ENCODE peak calls at places on chromosomes 1 and 21, in nine cellular contexts. D is GM23248; Y is CD8-positive, alpha-beta T cell; I is PC-3; J is tibial nerve; U is right cardiac atrium; O is IMR-90; Z is cardiac muscle cell; H is kidney. G is an unnamed sample. For H3K4me1, the result is how much of the 10 kb centered on the place peaks cover.

GRCh38 chr21:35190201-35190701 is 141.1 kb upstream of the RUNX1 start:
- DNase-seq in H (no peak), J (no peak), I (peak), Z (no peak), U (no peak), D (peak), Y (no peak), O (peak), G (no peak)

GRCh38 chr21:36747815-36748381 is 49.0 kb downstream of the SIM2 start:
- DNase-seq in Y (no peak), U (peak), Z (peak), O (peak), I (no peak), J (no peak), H (no peak), D (peak), G (no peak)

GRCh38 chr1:51058863-51059262 is 43.2 kb upstream of the C1orf185 start:
- DNase-seq in H (no peak), D (peak), O (peak), Y (no peak), U (no peak), I (peak), Z (peak), J (no peak), G (no peak)

GRCh38 chr1:205074513-205074912 is 9.7 kb downstream of the TMEM81 start:
- DNase-seq in O (peak), D (no peak), I (no peak), J (no peak), Y (no peak), Z (no peak), U (no peak), H (no peak), G (peak)

GRCh38 chr1:15354580-15354965 is 55.1 kb upstream of the EFHD2 start:
- DNase-seq in J (no peak), U (no peak), D (peak), I (peak), Z (peak), O (peak), H (peak), Y (no peak), G (no peak)

GRCh38 chr1:84570436-84571149 is 3.6 kb downstream of the CTBS start:
- DNase-seq in I (peak), J (no peak), Y (no peak), D (peak), Z (peak), O (peak), U (no peak), H (no peak), G (no peak)

GRCh38 chr21:41571938-41572510 is 64.1 kb upstream of the TMPRSS2 start:
- DNase-seq in H (no peak), J (no peak), I (peak), U (no peak), Y (no peak), D (no peak), O (no peak), Z (no peak), G (no peak)

GRCh38 chr1:231279683-231280082 is 38.7 kb downstream of the GNPAT start:
- DNase-seq in U (no peak), O (no peak), H (no peak), D (no peak), I (no peak), Z (peak), Y (no peak), J (no peak), G (no peak)

GRCh38 chr1:163509126-163509525 is 187.4 kb downstream of the NUF2 start:
- DNase-seq in O (no peak), Y (no peak), Z (no peak), D (peak), I (peak), H (no peak), U (no peak), J (no peak), G (no peak)

GRCh38 chr21:46605759-46606426 is 1.0 kb upstream of the S100B start:
- DNase-seq in Y (peak), H (peak), Z (no peak), J (no peak), U (peak), O (no peak), I (no peak), D (no peak), G (no peak)

GRCh38 chr1:193083365-193084088 is 21.7 kb downstream of the GLRX2 start:
- DNase-seq in I (no peak), Z (no peak), H (no peak), U (no peak), D (no peak), J (no peak), Y (no peak), O (no peak), G (no peak)
- H3K4me3 ChIP-seq in I (no peak), Z (no peak), H (no peak), U (no peak), D (no peak), J (no peak), Y (no peak), O (no peak), G (no peak)

DNA sequence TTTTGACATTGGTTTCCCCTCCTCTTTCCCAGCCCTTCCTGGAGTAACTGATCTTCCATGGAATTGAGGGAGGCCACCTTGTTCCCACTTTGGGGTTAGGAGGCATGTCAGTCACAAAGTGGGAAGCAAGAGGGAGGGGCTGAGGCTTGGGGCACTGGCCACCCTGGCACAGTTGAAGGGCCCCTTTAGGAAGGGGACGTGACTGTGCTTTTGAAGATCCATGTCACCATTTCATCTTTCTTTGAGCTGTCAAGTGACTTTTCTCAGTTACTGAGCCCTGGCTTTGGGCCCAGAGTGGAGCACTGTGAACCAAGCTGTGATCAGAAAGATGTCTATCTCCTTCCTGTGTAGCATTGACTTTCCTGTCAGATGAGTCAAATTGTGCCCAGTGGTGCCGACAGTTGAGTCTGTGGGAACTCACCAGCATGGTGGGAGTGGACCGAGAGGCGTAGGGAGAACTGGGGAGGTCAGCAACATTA is 38.5 kb upstream of the TDRD10 start:
- DNase-seq in Y (peak), H (no peak), J (no peak), U (no peak), O (no peak), D (peak), Z (no peak), I (peak), G (peak)
- H3K4me1 ChIP-seq in Y (under half), H (under half), J (under half), U (under half), O (under half), D (under half), Z (under half), I (under half), G (under half)

GRCh38 chr1:219432966-219433365 is 179.9 kb downstream of the ZC3H11B start:
- DNase-seq in D (no peak), J (no peak), I (no peak), U (peak), Y (no peak), Z (peak), H (no peak), O (no peak), G (no peak)
- H3K4me3 ChIP-seq in D (no peak), J (no peak), I (no peak), U (no peak), Y (no peak), Z (no peak), H (no peak), O (no peak), G (no peak)

GRCh38 chr1:154403300-154403943 is 1.7 kb upstream of the IL6R start:
- DNase-seq in U (no peak), Z (no peak), Y (no peak), H (no peak), D (no peak), J (no peak), O (no peak), I (no peak), G (no peak)

GRCh38 chr1:154403983-154404382 is 1.2 kb upstream of the IL6R start:
- DNase-seq in Y (no peak), I (no peak), D (no peak), J (no peak), O (no peak), Z (no peak), U (no peak), H (no peak), G (no peak)

GRCh38 chr1:154404511-154404931 is 622 bp upstream of the IL6R start:
- DNase-seq in D (no peak), H (peak), J (no peak), Y (no peak), O (no peak), Z (no peak), I (no peak), U (no peak), G (no peak)

GRCh38 chr1:154400381-154400801 is 4.8 kb upstream of the IL6R start:
- DNase-seq in O (no peak), H (no peak), D (no peak), J (no peak), U (no peak), Y (no peak), I (no peak), Z (no peak), G (no peak)

GRCh38 chr1:154402409-154402921 is 2.7 kb upstream of the IL6R start:
- DNase-seq in I (no peak), Z (no peak), D (no peak), J (no peak), Y (no peak), O (no peak), H (no peak), U (no peak), G (no peak)
- H3K4me1 ChIP-seq in I (under half), Z (under half), D (under half), J (under half), Y (under half), O (under half), H (under half), U (under half), G (half or more)

GRCh38 chr1:66284746-66285145 is 249.2 kb upstream of the SGIP1 start:
- DNase-seq in I (no peak), Y (no peak), O (no peak), H (no peak), U (no peak), Z (no peak), J (no peak), D (no peak), G (no peak)

GRCh38 chr1:66286307-66286706 is 247.6 kb upstream of the SGIP1 start:
- DNase-seq in D (no peak), U (no peak), O (no peak), I (peak), Y (no peak), H (no peak), Z (no peak), J (no peak), G (no peak)

GRCh38 chr1:66283583-66284041 is 250.3 kb upstream of the SGIP1 start:
- DNase-seq in Z (no peak), D (peak), I (peak), Y (no peak), J (no peak), H (no peak), O (peak), U (no peak), G (no peak)

GRCh38 chr1:66288048-66288447 is 245.9 kb upstream of the SGIP1 start:
- DNase-seq in Z (no peak), H (no peak), U (no peak), D (no peak), Y (no peak), I (peak), J (no peak), O (no peak), G (no peak)

GRCh38 chr1:66285618-66286270 is 248.2 kb upstream of the SGIP1 start:
- DNase-seq in H (no peak), U (no peak), O (no peak), I (peak), D (no peak), Z (no peak), J (no peak), Y (no peak), G (no peak)
- H3K4me3 ChIP-seq in H (no peak), U (no peak), O (no peak), I (no peak), D (no peak), Z (no peak), J (no peak), Y (no peak), G (no peak)

G was measured in left lung.